ENCODE peak calls at places on chromosome 16, in nine cellular contexts. S, K, J, H, E, I, F, O and C are unnamed samples.

GRCh38 chr16:14249291-14250032 is 178.3 kb downstream of the MRTFB start:
- DNase-seq in I (peak), H (peak), E (no peak), J (peak), K (peak), O (peak), F (no peak), S (no peak), C (no peak)

GRCh38 chr16:5024632-5025031 is 9.1 kb downstream of the NAGPA start:
- DNase-seq in O (peak), S (no peak), F (no peak), J (peak), H (no peak), K (peak), I (peak), E (no peak), C (no peak)

GRCh38 chr16:4500283-4500682 is 24.1 kb downstream of the HMOX2 start:
- DNase-seq in F (no peak), J (no peak), I (peak), H (peak), O (peak), S (no peak), K (peak), E (no peak), C (peak)

GRCh38 chr16:27273670-27274522 is 5.3 kb upstream of the NSMCE1 start:
- DNase-seq in O (no peak), I (peak), H (no peak), E (no peak), K (peak), S (no peak), F (no peak), J (peak), C (peak)

GRCh38 chr16:86959729-86960128 is 357.5 kb downstream of the C16orf95 start:
- DNase-seq in O (no peak), J (no peak), E (no peak), H (no peak), I (no peak), S (no peak), F (no peak), K (no peak), C (no peak)

GRCh38 chr16:86509759-86510464 is 415 bp upstream of the FOXF1 start:
- DNase-seq in H (peak), J (peak), S (no peak), O (peak), F (no peak), K (peak), I (no peak), E (peak), C (no peak)

GRCh38 chr16:87133112-87133850 is 183.9 kb downstream of the C16orf95 start:
- DNase-seq in K (no peak), J (no peak), F (no peak), I (no peak), H (no peak), E (no peak), O (no peak), S (no peak), C (no peak)

GRCh38 chr16:68658258-68658973 is 13.3 kb downstream of the CDH3 start:
- DNase-seq in S (peak), E (no peak), I (peak), K (peak), F (peak), J (peak), O (peak), H (peak), C (no peak)

GRCh38 chr16:59067207-59067606 is 333.1 kb upstream of the GOT2 start:
- DNase-seq in I (no peak), H (no peak), E (peak), S (no peak), K (no peak), O (peak), F (no peak), J (no peak), C (peak)

GRCh38 chr16:77599793-77600415 is 122.4 kb upstream of the NUDT7 start:
- DNase-seq in J (peak), S (no peak), H (no peak), O (peak), F (peak), I (peak), E (no peak), K (peak), C (no peak)

GRCh38 chr16:10992797-10993196 is 48.4 kb downstream of the CLEC16A start:
- DNase-seq in F (no peak), S (no peak), K (peak), E (no peak), I (peak), O (peak), J (peak), H (no peak), C (no peak)

GRCh38 chr16:47519543-47519942 is 58.4 kb downstream of the PHKB start:
- DNase-seq in I (no peak), O (no peak), S (no peak), H (no peak), F (no peak), K (no peak), E (no peak), J (no peak), C (no peak)

GRCh38 chr16:50884066-50884860 is 142.4 kb downstream of the CYLD start:
- DNase-seq in S (no peak), O (no peak), E (no peak), I (peak), H (no peak), J (no peak), K (no peak), F (no peak), C (no peak)

GRCh38 chr16:76959166-76959565 is 231.8 kb upstream of the MON1B start:
- DNase-seq in H (no peak), O (no peak), J (no peak), K (no peak), I (no peak), F (no peak), S (no peak), E (no peak), C (no peak)

GRCh38 chr16:85279402-85279801 is 167.1 kb upstream of the CIBAR2 start:
- DNase-seq in H (no peak), S (no peak), I (no peak), K (no peak), J (no peak), F (no peak), E (no peak), O (no peak), C (no peak)

GRCh38 chr16:4110680-4111079 is 5.6 kb downstream of the ADCY9 start:
- DNase-seq in K (no peak), O (no peak), J (peak), F (no peak), I (no peak), E (peak), S (no peak), H (no peak), C (no peak)

GRCh38 chr16:82655720-82656500 is 29.1 kb downstream of the CDH13 start:
- DNase-seq in J (no peak), K (no peak), F (no peak), S (no peak), H (no peak), E (no peak), I (no peak), O (no peak), C (peak)

GRCh38 chr16:79076039-79076767 is 524.3 kb downstream of the MAF start:
- DNase-seq in H (no peak), J (no peak), S (no peak), E (no peak), K (no peak), O (no peak), I (no peak), F (no peak), C (no peak)

GRCh38 chr16:69112285-69113129 is 7.1 kb downstream of the HAS3 start:
- DNase-seq in J (peak), F (no peak), S (no peak), O (no peak), H (no peak), I (peak), K (no peak), E (peak), C (no peak)

GRCh38 chr16:71499775-71500364 is 10.7 kb upstream of the ZNF19 start:
- DNase-seq in E (no peak), S (no peak), H (peak), J (peak), O (peak), F (no peak), K (peak), I (peak), C (peak)

GRCh38 chr16:79970551-79971236 is 370.2 kb upstream of the MAF start:
- DNase-seq in I (no peak), H (no peak), K (no peak), F (no peak), E (no peak), O (no peak), J (peak), S (no peak), C (no peak)

GRCh38 chr16:79997257-79997656 is 396.7 kb upstream of the MAF start:
- DNase-seq in K (peak), H (no peak), E (no peak), O (no peak), I (no peak), F (no peak), S (no peak), J (no peak), C (no peak)

GRCh38 chr16:64892843-64893242 is 229.0 kb downstream of the CDH11 start:
- DNase-seq in O (no peak), E (no peak), J (no peak), F (peak), I (peak), S (peak), H (peak), K (peak), C (no peak)

GRCh38 chr16:23640669-23640958 is 496 bp downstream of the PALB2 start:
- DNase-seq in H (no peak), E (no peak), F (no peak), J (peak), K (no peak), I (no peak), S (no peak), O (peak), C (no peak)

GRCh38 chr16:6012716-6013115 is 915.1 kb upstream of the EEF2KMT start:
- DNase-seq in O (no peak), E (no peak), K (no peak), I (no peak), S (no peak), F (no peak), J (no peak), H (no peak), C (no peak)

GRCh38 chr16:67277294-67277998 is 1.9 kb upstream of the PLEKHG4 start:
- DNase-seq in K (peak), I (peak), S (peak), O (peak), E (no peak), J (peak), H (peak), F (peak), C (peak)

GRCh38 chr16:89187337-89188063 is 12.8 kb downstream of the SLC22A31 start:
- DNase-seq in J (no peak), H (no peak), I (no peak), F (no peak), E (no peak), O (no peak), K (peak), S (no peak), C (no peak)
- TF ChIP-seq CTCF in J (no peak), H (no peak), I (no peak), F (no peak), E (no peak), O (no peak), K (no peak), S (no peak), C (no peak)

DNA sequence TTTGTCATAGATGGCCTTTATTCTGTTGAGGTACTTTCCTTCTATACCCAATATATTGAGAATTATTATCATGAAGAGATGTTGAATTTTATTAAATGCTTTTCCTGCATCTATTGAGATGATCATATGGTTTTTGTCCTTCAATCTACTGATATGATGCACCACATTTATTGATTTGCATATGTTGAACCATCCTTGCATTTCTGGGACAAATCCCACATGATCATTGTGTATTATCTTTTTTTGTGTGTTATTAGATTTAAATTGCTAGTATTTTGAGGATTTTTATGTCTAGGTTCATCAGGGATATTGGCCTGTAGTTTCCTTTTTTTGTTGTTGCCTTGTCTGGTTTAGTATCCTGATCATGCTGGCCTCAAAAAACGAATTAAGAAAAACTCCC is 124.5 kb upstream of the CES5A start:
- DNase-seq in I (no peak), K (no peak), S (no peak), O (no peak), J (no peak), H (no peak), E (no peak), F (no peak), C (no peak)
- H3K4me3 ChIP-seq in I (no peak), K (no peak), S (no peak), O (no peak), J (no peak), H (no peak), E (no peak), F (no peak), C (no peak)

GRCh38 chr16:72991211-72991610 is 56.7 kb downstream of the ZFHX3 start:
- DNase-seq in K (no peak), O (no peak), S (no peak), J (no peak), E (no peak), I (peak), H (no peak), F (no peak), C (no peak)

GRCh38 chr16:72990571-72990970 is 57.4 kb downstream of the ZFHX3 start:
- DNase-seq in K (no peak), J (no peak), E (no peak), H (no peak), O (no peak), I (no peak), F (no peak), S (no peak), C (no peak)

GRCh38 chr16:72990003-72990521 is 57.9 kb downstream of the ZFHX3 start:
- DNase-seq in S (peak), K (peak), H (peak), I (peak), F (peak), J (peak), O (peak), E (no peak), C (no peak)

GRCh38 chr16:72992142-72992601 is 55.8 kb downstream of the ZFHX3 start:
- DNase-seq in K (no peak), H (no peak), J (no peak), S (no peak), F (no peak), E (no peak), I (no peak), O (no peak), C (no peak)

GRCh38 chr16:72991645-72992044 is 56.3 kb downstream of the ZFHX3 start:
- DNase-seq in O (no peak), J (no peak), E (no peak), H (no peak), K (no peak), F (no peak), S (no peak), I (no peak), C (no peak)
- TF ChIP-seq CTCF in O (no peak), J (no peak), E (no peak), H (no peak), K (no peak), F (no peak), S (no peak), I (no peak), C (no peak)

DNA sequence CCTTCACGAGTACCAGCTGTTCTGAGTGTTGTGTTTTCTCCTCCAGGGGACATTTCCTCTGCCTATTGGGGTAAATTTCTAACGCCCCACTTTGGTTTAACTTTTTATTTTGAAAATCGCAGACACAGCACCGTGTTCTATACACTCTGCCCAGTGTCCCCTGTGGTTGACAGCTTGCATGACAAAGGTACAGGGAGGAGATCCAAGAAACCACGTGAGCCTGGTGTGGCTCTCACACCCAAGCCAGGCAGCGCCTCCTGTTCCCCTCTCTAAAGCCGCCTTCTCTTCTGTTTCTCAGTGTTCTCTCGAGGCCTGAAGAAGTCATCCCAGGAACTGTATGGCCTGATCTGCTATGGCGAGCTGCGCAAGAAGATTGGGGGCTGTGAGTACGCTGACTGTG is 25.4 kb downstream of the CRAMP1 start:
- DNase-seq in J (no peak), I (no peak), O (no peak), S (no peak), H (no peak), F (no peak), K (no peak), E (no peak), C (no peak)
- H3K4me3 ChIP-seq in J (no peak), I (no peak), O (no peak), S (no peak), H (no peak), F (no peak), K (no peak), E (no peak), C (no peak)

GRCh38 chr16:57255686-57256415 is 10.8 kb downstream of the ARL2BP start:
- DNase-seq in F (no peak), K (no peak), S (no peak), J (no peak), H (no peak), I (peak), O (peak), E (no peak), C (no peak)

GRCh38 chr16:57253410-57253927 is 8.4 kb downstream of the ARL2BP start:
- DNase-seq in S (no peak), K (no peak), H (no peak), F (no peak), O (peak), J (no peak), E (peak), I (peak), C (no peak)

GRCh38 chr16:57251352-57251751 is 6.3 kb downstream of the ARL2BP start:
- DNase-seq in F (no peak), I (no peak), H (no peak), S (no peak), E (no peak), J (no peak), O (no peak), K (no peak), C (no peak)

GRCh38 chr16:57256601-57257395 is 11.7 kb downstream of the ARL2BP start:
- DNase-seq in F (no peak), E (peak), H (no peak), O (no peak), J (no peak), S (no peak), I (no peak), K (no peak), C (no peak)

DNA sequence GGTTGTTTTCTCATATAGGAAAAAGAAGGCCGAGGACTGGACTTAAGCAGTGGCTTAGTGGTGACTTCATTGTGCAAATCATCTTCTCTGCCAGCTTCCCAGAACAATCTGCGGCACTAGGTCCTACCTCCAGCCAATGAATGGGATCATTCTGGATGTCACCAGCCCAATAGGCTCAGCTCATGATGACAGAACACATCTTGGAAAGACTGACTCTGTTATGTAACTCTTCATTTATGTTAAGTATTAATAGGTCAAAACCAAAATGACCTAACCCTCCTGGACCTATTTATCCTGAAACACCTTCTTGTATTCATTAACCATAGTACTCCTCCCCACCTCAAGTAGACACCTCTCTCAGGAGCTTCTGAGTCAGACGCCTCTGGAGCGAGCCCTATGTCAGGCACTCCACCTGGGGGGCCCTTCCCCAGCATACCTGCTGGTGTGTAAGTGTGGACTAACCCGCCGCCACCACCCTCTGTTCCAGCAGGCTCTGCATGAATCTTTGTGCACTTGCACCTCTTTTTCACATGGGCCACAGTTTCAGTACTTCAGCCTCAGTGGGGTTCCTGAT is 7.2 kb downstream of the ARL2BP start:
- DNase-seq in K (no peak), F (no peak), H (no peak), S (no peak), E (peak), J (no peak), I (no peak), O (no peak), C (peak)
- TF ChIP-seq CTCF in K (no peak), F (no peak), H (no peak), S (no peak), E (no peak), J (no peak), I (no peak), O (no peak), C (no peak)